ENCODE peak calls at places on chromosomes 1 and 21, in five cellular contexts. N, Z, J, C and F are unnamed samples. For H3K9me3, the result is how much of the 10 kb centered on the place peaks cover.

GRCh38 chr21:14453339-14453738 is 70.4 kb upstream of the HSPA13 start:
- DNase-seq in N (no peak), Z (no peak), J (no peak), C (no peak), F (no peak)

GRCh38 chr1:220880726-220881506 is 1.7 kb downstream of the HLX start:
- DNase-seq in N (peak), Z (peak), J (no peak), C (no peak), F (no peak)

GRCh38 chr1:15384301-15384901 is 25.3 kb upstream of the EFHD2 start:
- DNase-seq in N (no peak), Z (peak), J (no peak), C (no peak), F (no peak)

GRCh38 chr1:155514582-155515187 is 47.9 kb downstream of the ASH1L start:
- DNase-seq in N (no peak), Z (no peak), J (no peak), C (no peak), F (no peak)

GRCh38 chr1:19009882-19010321 is 53.4 kb upstream of the IFFO2 start:
- DNase-seq in N (no peak), Z (peak), J (no peak), C (no peak), F (no peak)

GRCh38 chr1:51953079-51953478 is 37.4 kb downstream of the RAB3B start:
- DNase-seq in N (no peak), Z (no peak), J (no peak), C (no peak), F (no peak)

GRCh38 chr1:222461941-222462340 is 86.0 kb downstream of the HHIPL2 start:
- DNase-seq in N (no peak), Z (no peak), J (no peak), C (no peak), F (no peak)

GRCh38 chr1:175845371-175845770 is 102.0 kb upstream of the TNR start:
- DNase-seq in N (no peak), Z (no peak), J (no peak), C (no peak), F (no peak)

GRCh38 chr1:197948926-197949899 is 32.0 kb downstream of the LHX9 start:
- DNase-seq in N (no peak), Z (no peak), J (no peak), C (peak), F (no peak)

GRCh38 chr1:67053535-67053784 is 488 bp downstream of the SLC35D1 start:
- DNase-seq in N (no peak), Z (peak), J (peak), C (peak), F (no peak)

GRCh38 chr1:203173156-203173555 is 2.5 kb downstream of the MYBPH start:
- DNase-seq in N (peak), Z (no peak), J (no peak), C (peak), F (no peak)

GRCh38 chr1:230219174-230220067 is 152.4 kb downstream of the GALNT2 start:
- DNase-seq in N (no peak), Z (no peak), J (no peak), C (no peak), F (no peak)

GRCh38 chr1:169985757-169986156 is 88.7 kb downstream of the KIFAP3 start:
- DNase-seq in N (no peak), Z (no peak), J (no peak), C (no peak), F (no peak)

GRCh38 chr1:183945432-183946308 is 91.9 kb downstream of the COLGALT2 start:
- DNase-seq in N (no peak), Z (peak), J (no peak), C (no peak), F (no peak)

GRCh38 chr1:184062640-184063280 is 11.2 kb downstream of the TSEN15 start:
- DNase-seq in N (no peak), Z (peak), J (no peak), C (no peak), F (no peak)

GRCh38 chr1:156931553-156931952 is 11.1 kb downstream of the LRRC71 start:
- DNase-seq in N (peak), Z (no peak), J (no peak), C (no peak), F (no peak)

GRCh38 chr21:44953628-44954021 is 13.8 kb downstream of the SLX9 start:
- DNase-seq in N (peak), Z (no peak), J (no peak), C (no peak), F (no peak)

GRCh38 chr1:41539999-41540398 is 55.5 kb upstream of the EDN2 start:
- DNase-seq in N (peak), Z (no peak), J (no peak), C (no peak), F (no peak)

GRCh38 chr1:12496154-12496961 is 121.7 kb downstream of the DHRS3 start:
- DNase-seq in N (no peak), Z (no peak), J (peak), C (no peak), F (no peak)

GRCh38 chr1:91805343-91805801 is 80.6 kb downstream of the TGFBR3 start:
- DNase-seq in N (no peak), Z (no peak), J (no peak), C (no peak), F (no peak)

GRCh38 chr1:36516372-36517018 is 33.8 kb upstream of the CSF3R start:
- DNase-seq in N (no peak), Z (peak), J (no peak), C (peak), F (no peak)

GRCh38 chr1:111422546-111423391 is 4.8 kb downstream of the OVGP1 start:
- DNase-seq in N (peak), Z (no peak), J (no peak), C (no peak), F (no peak)

GRCh38 chr21:42833439-42833815 is 45.9 kb downstream of the WDR4 start:
- DNase-seq in N (peak), Z (peak), J (no peak), C (peak), F (no peak)

GRCh38 chr1:81760487-81761097 is 40.1 kb upstream of the ADGRL2 start:
- DNase-seq in N (no peak), Z (peak), J (no peak), C (no peak), F (no peak)

GRCh38 chr1:56291374-56291841 is 288.0 kb downstream of the PLPP3 start:
- DNase-seq in N (peak), Z (peak), J (peak), C (no peak), F (no peak)

GRCh38 chr1:1291611-1292441 is 11.6 kb downstream of the SCNN1D start:
- DNase-seq in N (no peak), Z (peak), J (peak), C (peak), F (peak)

GRCh38 chr1:175201061-175201508 is 8.5 kb upstream of the KIAA0040 start:
- DNase-seq in N (peak), Z (no peak), J (no peak), C (no peak), F (no peak)

GRCh38 chr1:94247146-94248094 is 10.0 kb upstream of the ARHGAP29 start:
- DNase-seq in N (peak), Z (peak), J (peak), C (no peak), F (no peak)

GRCh38 chr1:27689423-27690173 is 17.6 kb upstream of the IFI6 start:
- DNase-seq in N (no peak), Z (no peak), J (no peak), C (no peak), F (no peak)

GRCh38 chr1:185376288-185376687 is 59.2 kb upstream of the IVNS1ABP start:
- DNase-seq in N (no peak), Z (no peak), J (no peak), C (no peak), F (no peak)

DNA sequence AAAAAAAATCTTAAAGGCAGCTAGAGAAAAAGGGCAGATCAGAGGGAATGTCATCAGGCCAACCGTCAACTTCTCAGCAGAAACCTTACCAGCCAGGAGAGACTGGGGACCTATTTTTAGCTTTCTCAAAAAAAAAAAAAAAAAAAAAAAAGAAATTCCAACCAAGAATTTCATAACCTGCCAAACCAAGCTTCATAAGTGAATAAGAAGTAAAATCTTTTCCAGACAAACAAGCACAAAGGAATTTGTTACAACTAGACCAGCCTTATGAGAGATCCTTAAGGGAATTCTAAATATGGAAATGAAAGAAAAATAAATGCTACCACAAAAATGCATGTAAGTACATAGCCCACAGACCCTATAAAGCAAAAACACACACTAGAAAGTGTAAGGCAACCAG is 267.7 kb downstream of the AKT3 start:
- DNase-seq in N (no peak), Z (no peak), J (no peak), C (no peak), F (no peak)
- H3K9me3 ChIP-seq in N (under half), Z (under half), J (under half), C (under half), F (under half)

GRCh38 chr1:10292188-10292587 is 81.8 kb downstream of the KIF1B start:
- DNase-seq in N (no peak), Z (no peak), J (no peak), C (no peak), F (no peak)
- H3K4me3 ChIP-seq in N (no peak), Z (no peak), J (no peak), C (no peak), F (no peak)

GRCh38 chr1:247165674-247166073 is 6.1 kb downstream of the ZNF124 start:
- DNase-seq in N (no peak), Z (no peak), J (no peak), C (no peak), F (no peak)
- H3K9me3 ChIP-seq in N (under half), Z (under half), J (under half), C (half or more), F (under half)

DNA sequence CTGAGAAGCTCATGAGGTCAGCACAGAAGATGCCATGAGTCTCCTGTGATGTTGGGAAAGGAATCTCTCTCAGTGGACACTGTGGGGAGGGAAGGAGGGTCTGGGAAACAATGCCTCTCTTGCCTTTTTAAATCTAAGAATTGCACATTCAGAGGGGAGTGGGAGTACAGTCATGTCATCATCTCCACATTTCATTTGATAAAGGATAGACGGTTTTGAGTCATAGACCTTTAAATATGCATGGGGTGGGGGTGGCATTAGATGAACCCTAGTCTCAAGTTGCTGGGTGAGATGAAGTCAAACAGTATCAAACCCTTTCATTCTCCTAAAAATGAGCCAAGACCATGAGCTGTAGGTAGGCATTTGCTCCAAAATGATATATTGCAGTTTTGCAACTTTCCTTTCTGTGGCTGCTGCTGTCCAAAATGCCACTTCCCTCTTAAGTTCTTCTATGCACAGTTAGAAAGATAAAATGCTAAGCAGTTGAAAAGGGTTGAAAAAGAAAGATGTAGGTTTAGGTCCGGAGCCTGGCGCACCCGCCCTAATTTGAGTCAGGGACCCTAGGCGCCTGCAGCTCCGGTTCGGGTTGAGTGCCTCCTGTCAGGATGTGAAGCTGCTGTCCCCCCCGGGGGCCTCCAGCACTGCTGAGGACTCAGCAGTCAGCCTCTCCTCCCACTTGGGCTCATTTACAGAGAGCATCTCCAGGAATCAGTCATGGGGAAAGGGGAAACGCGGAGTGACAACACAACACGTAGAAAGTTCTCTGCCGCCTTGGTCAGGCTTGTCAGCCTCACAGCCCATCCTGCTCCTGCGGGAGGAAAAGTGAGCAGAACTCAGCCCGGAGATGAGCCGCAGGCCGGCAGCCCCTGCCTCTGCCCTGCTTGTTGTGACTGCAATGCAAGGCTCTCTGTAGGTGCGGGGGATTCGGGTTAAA is 479.3 kb upstream of the RUNX1 start:
- DNase-seq in N (peak), Z (no peak), J (peak), C (no peak), F (no peak)
- H3K4me3 ChIP-seq in N (peak), Z (no peak), J (peak), C (peak), F (peak)

DNA sequence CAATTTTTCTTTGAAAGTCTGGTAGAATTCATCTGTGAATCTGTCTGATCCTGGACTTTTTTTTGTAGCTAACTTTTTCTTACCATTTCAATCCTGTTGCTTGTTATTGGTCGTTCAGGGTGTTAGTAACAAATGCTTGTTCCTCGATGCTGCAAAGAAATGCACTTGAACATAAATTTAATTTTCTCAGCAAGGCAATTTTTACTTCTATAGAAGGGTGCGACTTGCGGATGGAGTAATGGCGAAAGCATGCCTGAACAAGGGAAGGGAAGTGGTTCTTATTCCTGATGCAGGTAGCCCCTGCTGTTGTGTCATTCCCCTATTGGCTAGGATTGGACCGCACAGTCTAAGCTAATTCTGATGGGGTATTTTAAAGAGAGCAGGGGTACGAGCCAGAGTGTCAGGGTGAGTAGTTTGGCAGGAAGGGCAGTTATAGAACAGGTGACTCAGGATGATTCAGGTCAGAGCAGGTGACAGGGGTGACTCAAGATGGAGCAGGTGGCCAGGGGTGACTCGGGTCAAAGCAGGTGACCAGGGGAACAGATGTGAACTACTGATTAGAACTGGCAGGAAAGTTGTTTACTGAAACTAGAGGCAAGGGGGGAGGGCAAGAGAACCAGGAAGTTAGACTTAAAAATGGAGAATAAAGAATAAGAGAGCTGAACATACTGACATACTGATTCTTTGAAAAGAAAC is 40.5 kb downstream of the SERINC2 start:
- DNase-seq in N (no peak), Z (no peak), J (no peak), C (no peak), F (no peak)
- H3K9me3 ChIP-seq in N (under half), Z (under half), J (under half), C (under half), F (under half)

GRCh38 chr1:226656201-226656600 is 82.9 kb downstream of the ITPKB start:
- DNase-seq in N (peak), Z (no peak), J (no peak), C (peak), F (no peak)
- H3K4me3 ChIP-seq in N (no peak), Z (no peak), J (no peak), C (peak), F (no peak)

DNA sequence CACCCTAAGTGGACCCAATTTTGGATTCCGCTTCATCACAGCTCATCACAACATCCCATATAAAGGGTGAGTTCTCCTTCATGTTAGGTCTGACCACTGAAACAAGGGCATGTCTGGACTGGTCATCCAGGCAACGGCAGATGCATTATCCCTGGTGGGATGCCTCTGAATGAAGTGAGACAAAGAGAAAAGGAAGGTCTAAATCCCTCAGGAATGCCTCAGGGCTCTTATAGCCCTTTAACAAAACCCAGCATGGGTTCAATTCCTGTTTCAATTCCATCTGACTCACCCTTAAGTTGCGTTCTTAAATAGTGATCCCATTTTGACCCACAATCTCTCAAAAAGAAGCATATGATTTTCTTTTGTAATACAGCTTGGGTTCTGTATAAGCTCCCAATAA is 287.2 kb upstream of the ZP4 start:
- DNase-seq in N (no peak), Z (peak), J (no peak), C (no peak), F (no peak)
- H3K9me3 ChIP-seq in N (under half), Z (under half), J (under half), C (under half), F (under half)

GRCh38 chr1:218304281-218305039 is 19.4 kb downstream of the RRP15 start:
- DNase-seq in N (no peak), Z (peak), J (no peak), C (no peak), F (no peak)
- H3K4me3 ChIP-seq in N (no peak), Z (no peak), J (no peak), C (no peak), F (no peak)

DNA sequence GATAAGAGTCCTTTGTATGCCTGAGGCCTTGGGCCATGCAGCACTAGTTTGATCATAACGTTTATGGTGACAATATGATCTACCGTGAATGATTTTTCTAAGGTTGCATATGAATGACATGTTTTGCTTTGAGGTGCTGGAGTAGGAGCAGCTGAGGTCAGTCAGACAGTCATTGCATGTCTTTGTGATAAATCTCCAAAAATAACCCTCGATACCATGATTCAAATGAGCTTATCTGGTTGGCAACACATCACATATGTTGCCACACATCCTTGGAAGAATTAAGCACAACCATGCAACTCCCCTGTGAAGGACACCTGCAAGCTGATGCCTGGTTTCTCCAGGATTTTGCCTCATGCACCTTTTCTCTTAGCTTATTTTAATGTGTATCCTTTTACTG is 394.5 kb downstream of the LTN1 start:
- DNase-seq in N (no peak), Z (no peak), J (no peak), C (no peak), F (no peak)
- H3K9me3 ChIP-seq in N (under half), Z (under half), J (under half), C (under half), F (under half)